ENCODE peak calls at places on chromosomes 11 and 22, in eight cellular contexts. One of them, this sample, is unnamed.

GRCh38 chr11:47330002-47330911 is 22.2 kb downstream of the MYBPC3 start:
- DNase-seq in cardiac fibroblast: peak
- DNase-seq in pancreas: no peak
- DNase-seq in dorsolateral prefrontal cortex: no peak
- DNase-seq in HL-60: no peak
- DNase-seq in left lung: no peak
- DNase-seq in thoracic aorta: no peak
- DNase-seq in fibroblast of lung: no peak
- DNase-seq in this sample: no peak

GRCh38 chr11:104105155-104105554 is 58.8 kb downstream of the PDGFD start:
- DNase-seq in pancreas: no peak
- DNase-seq in cardiac fibroblast: no peak
- DNase-seq in left lung: no peak
- DNase-seq in thoracic aorta: no peak
- DNase-seq in dorsolateral prefrontal cortex: no peak
- DNase-seq in fibroblast of lung: no peak
- DNase-seq in HL-60: no peak
- DNase-seq in this sample: no peak

GRCh38 chr22:45760682-45761081 is 89.0 kb downstream of the ATXN10 start:
- DNase-seq in left lung: no peak
- DNase-seq in dorsolateral prefrontal cortex: no peak
- DNase-seq in HL-60: no peak
- DNase-seq in thoracic aorta: no peak
- DNase-seq in fibroblast of lung: no peak
- DNase-seq in cardiac fibroblast: no peak
- DNase-seq in pancreas: no peak
- DNase-seq in this sample: no peak

GRCh38 chr11:105429421-105429965 is 180.4 kb upstream of the GRIA4 start:
- DNase-seq in cardiac fibroblast: no peak
- DNase-seq in left lung: no peak
- DNase-seq in fibroblast of lung: no peak
- DNase-seq in dorsolateral prefrontal cortex: no peak
- DNase-seq in thoracic aorta: no peak
- DNase-seq in pancreas: no peak
- DNase-seq in HL-60: no peak
- DNase-seq in this sample: no peak

GRCh38 chr11:48036011-48036410 is 55.7 kb downstream of the PTPRJ start:
- DNase-seq in fibroblast of lung: peak
- DNase-seq in dorsolateral prefrontal cortex: no peak
- DNase-seq in cardiac fibroblast: no peak
- DNase-seq in HL-60: no peak
- DNase-seq in pancreas: no peak
- DNase-seq in thoracic aorta: no peak
- DNase-seq in left lung: no peak
- DNase-seq in this sample: no peak

GRCh38 chr11:101576536-101576935 is 7.3 kb downstream of the TRPC6 start:
- DNase-seq in left lung: no peak
- DNase-seq in cardiac fibroblast: no peak
- DNase-seq in HL-60: no peak
- DNase-seq in pancreas: no peak
- DNase-seq in thoracic aorta: no peak
- DNase-seq in dorsolateral prefrontal cortex: no peak
- DNase-seq in fibroblast of lung: no peak
- DNase-seq in this sample: no peak

GRCh38 chr11:3797329-3798090 is at the start of gene NUP98:
- DNase-seq in HL-60: peak
- DNase-seq in dorsolateral prefrontal cortex: peak
- DNase-seq in left lung: peak
- DNase-seq in cardiac fibroblast: peak
- DNase-seq in fibroblast of lung: peak
- DNase-seq in pancreas: peak
- DNase-seq in thoracic aorta: peak
- DNase-seq in this sample: peak

GRCh38 chr11:87259731-87260130 is 222.0 kb downstream of the TMEM135 start:
- DNase-seq in HL-60: no peak
- DNase-seq in fibroblast of lung: no peak
- DNase-seq in thoracic aorta: no peak
- DNase-seq in pancreas: no peak
- DNase-seq in left lung: no peak
- DNase-seq in cardiac fibroblast: no peak
- DNase-seq in dorsolateral prefrontal cortex: no peak
- DNase-seq in this sample: no peak

GRCh38 chr11:37026326-37026725 is 428.3 kb upstream of the RAG2 start:
- DNase-seq in thoracic aorta: no peak
- DNase-seq in left lung: no peak
- DNase-seq in dorsolateral prefrontal cortex: no peak
- DNase-seq in pancreas: no peak
- DNase-seq in cardiac fibroblast: no peak
- DNase-seq in fibroblast of lung: no peak
- DNase-seq in HL-60: no peak
- DNase-seq in this sample: no peak

GRCh38 chr11:660681-661444 is 23.8 kb downstream of the DRD4 start:
- DNase-seq in HL-60: no peak
- DNase-seq in dorsolateral prefrontal cortex: no peak
- DNase-seq in thoracic aorta: no peak
- DNase-seq in left lung: no peak
- DNase-seq in fibroblast of lung: no peak
- DNase-seq in pancreas: no peak
- DNase-seq in cardiac fibroblast: no peak
- DNase-seq in this sample: no peak

GRCh38 chr22:39820266-39820665 is 73.3 kb downstream of the ENTHD1 start:
- DNase-seq in fibroblast of lung: peak
- DNase-seq in pancreas: no peak
- DNase-seq in left lung: no peak
- DNase-seq in cardiac fibroblast: peak
- DNase-seq in HL-60: no peak
- DNase-seq in dorsolateral prefrontal cortex: no peak
- DNase-seq in thoracic aorta: no peak
- DNase-seq in this sample: no peak

GRCh38 chr11:767238-767637 is 10.0 kb downstream of the GATD1 start:
- DNase-seq in thoracic aorta: no peak
- DNase-seq in cardiac fibroblast: no peak
- DNase-seq in pancreas: no peak
- DNase-seq in fibroblast of lung: no peak
- DNase-seq in dorsolateral prefrontal cortex: no peak
- DNase-seq in HL-60: no peak
- DNase-seq in left lung: no peak
- DNase-seq in this sample: no peak

GRCh38 chr22:24486501-24486921 is 8.6 kb upstream of the UPB1 start:
- DNase-seq in cardiac fibroblast: peak
- DNase-seq in dorsolateral prefrontal cortex: no peak
- DNase-seq in HL-60: no peak
- DNase-seq in pancreas: no peak
- DNase-seq in thoracic aorta: no peak
- DNase-seq in left lung: no peak
- DNase-seq in fibroblast of lung: peak
- DNase-seq in this sample: no peak

GRCh38 chr22:19258371-19258770 is 33.1 kb downstream of the CLTCL1 start:
- DNase-seq in HL-60: no peak
- DNase-seq in thoracic aorta: no peak
- DNase-seq in pancreas: no peak
- DNase-seq in dorsolateral prefrontal cortex: no peak
- DNase-seq in left lung: no peak
- DNase-seq in fibroblast of lung: no peak
- DNase-seq in cardiac fibroblast: no peak
- DNase-seq in this sample: no peak

GRCh38 chr11:128480066-128480465 is 107.3 kb downstream of the ETS1 start:
- DNase-seq in left lung: no peak
- DNase-seq in HL-60: no peak
- DNase-seq in dorsolateral prefrontal cortex: no peak
- DNase-seq in cardiac fibroblast: no peak
- DNase-seq in thoracic aorta: no peak
- DNase-seq in pancreas: no peak
- DNase-seq in fibroblast of lung: no peak
- DNase-seq in this sample: no peak

GRCh38 chr11:64713031-64713780 is 9.8 kb downstream of the NRXN2 start:
- DNase-seq in fibroblast of lung: peak
- DNase-seq in left lung: no peak
- DNase-seq in thoracic aorta: no peak
- DNase-seq in dorsolateral prefrontal cortex: no peak
- DNase-seq in pancreas: peak
- DNase-seq in HL-60: no peak
- DNase-seq in cardiac fibroblast: peak
- DNase-seq in this sample: peak

DNA sequence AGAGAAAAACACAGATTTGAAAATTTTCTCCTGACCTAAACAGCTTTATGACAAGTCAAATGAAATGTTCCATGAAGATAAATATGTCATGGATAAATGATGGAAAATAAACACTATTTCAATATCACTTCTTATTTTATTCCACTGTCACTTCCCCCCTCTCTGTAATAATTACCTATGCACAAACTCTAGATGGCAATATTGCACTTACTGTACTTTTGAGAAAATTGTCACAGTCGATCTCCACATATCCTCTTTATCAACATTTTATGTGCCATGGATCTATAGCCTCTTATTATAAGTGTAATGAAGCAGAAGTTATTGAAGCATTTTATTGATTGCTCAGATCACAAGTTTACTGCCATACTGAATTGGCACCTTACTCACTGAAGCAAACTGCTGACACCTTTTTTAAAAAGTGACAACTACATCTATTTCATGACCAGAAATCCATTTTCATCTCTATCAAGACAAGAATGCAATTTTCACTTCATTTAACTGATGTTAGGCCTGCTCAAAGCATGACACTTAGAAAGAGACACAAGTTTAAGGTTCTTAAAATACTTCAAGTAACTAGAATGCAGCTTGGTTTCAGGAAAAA is 133.4 kb downstream of the DCDC1 start:
- DNase-seq in pancreas: no peak
- DNase-seq in dorsolateral prefrontal cortex: no peak
- DNase-seq in cardiac fibroblast: peak
- DNase-seq in thoracic aorta: no peak
- DNase-seq in left lung: no peak
- DNase-seq in HL-60: no peak
- DNase-seq in fibroblast of lung: peak
- DNase-seq in this sample: no peak
- TF ChIP-seq CTCF in pancreas: no peak
- TF ChIP-seq CTCF in dorsolateral prefrontal cortex: no peak
- TF ChIP-seq CTCF in cardiac fibroblast: peak
- TF ChIP-seq CTCF in thoracic aorta: no peak
- TF ChIP-seq CTCF in left lung: no peak
- TF ChIP-seq CTCF in HL-60: peak
- TF ChIP-seq CTCF in fibroblast of lung: peak
- TF ChIP-seq CTCF in this sample: no peak

GRCh38 chr11:40271361-40271760 is 1188.1 kb downstream of the LRRC4C start:
- DNase-seq in left lung: no peak
- DNase-seq in thoracic aorta: no peak
- DNase-seq in dorsolateral prefrontal cortex: no peak
- DNase-seq in cardiac fibroblast: no peak
- DNase-seq in fibroblast of lung: peak
- DNase-seq in pancreas: no peak
- DNase-seq in HL-60: no peak
- DNase-seq in this sample: no peak
- TF ChIP-seq CTCF in left lung: no peak
- TF ChIP-seq CTCF in thoracic aorta: no peak
- TF ChIP-seq CTCF in dorsolateral prefrontal cortex: no peak
- TF ChIP-seq CTCF in cardiac fibroblast: no peak
- TF ChIP-seq CTCF in fibroblast of lung: no peak
- TF ChIP-seq CTCF in pancreas: no peak
- TF ChIP-seq CTCF in HL-60: no peak
- TF ChIP-seq CTCF in this sample: no peak

GRCh38 chr11:66477256-66478201 is 2.7 kb upstream of the DPP3 start:
- DNase-seq in fibroblast of lung: no peak
- DNase-seq in left lung: no peak
- DNase-seq in thoracic aorta: no peak
- DNase-seq in dorsolateral prefrontal cortex: no peak
- DNase-seq in cardiac fibroblast: no peak
- DNase-seq in HL-60: no peak
- DNase-seq in pancreas: no peak
- DNase-seq in this sample: no peak

GRCh38 chr11:66480116-66480938 is at the start of gene DPP3:
- DNase-seq in thoracic aorta: peak
- DNase-seq in pancreas: peak
- DNase-seq in cardiac fibroblast: peak
- DNase-seq in dorsolateral prefrontal cortex: peak
- DNase-seq in left lung: peak
- DNase-seq in HL-60: peak
- DNase-seq in fibroblast of lung: peak
- DNase-seq in this sample: peak

GRCh38 chr11:66479741-66480115 is 506 bp upstream of the DPP3 start:
- DNase-seq in left lung: no peak
- DNase-seq in pancreas: no peak
- DNase-seq in cardiac fibroblast: no peak
- DNase-seq in HL-60: no peak
- DNase-seq in dorsolateral prefrontal cortex: no peak
- DNase-seq in thoracic aorta: no peak
- DNase-seq in fibroblast of lung: no peak
- DNase-seq in this sample: peak

GRCh38 chr11:66476841-66477251 is 3.4 kb upstream of the DPP3 start:
- DNase-seq in thoracic aorta: no peak
- DNase-seq in pancreas: no peak
- DNase-seq in left lung: no peak
- DNase-seq in dorsolateral prefrontal cortex: no peak
- DNase-seq in HL-60: no peak
- DNase-seq in cardiac fibroblast: no peak
- DNase-seq in fibroblast of lung: no peak
- DNase-seq in this sample: no peak

GRCh38 chr11:66478823-66479740 is 1.2 kb upstream of the DPP3 start:
- DNase-seq in left lung: peak
- DNase-seq in HL-60: no peak
- DNase-seq in cardiac fibroblast: peak
- DNase-seq in dorsolateral prefrontal cortex: no peak
- DNase-seq in fibroblast of lung: peak
- DNase-seq in thoracic aorta: no peak
- DNase-seq in pancreas: peak
- DNase-seq in this sample: no peak
- TF ChIP-seq CTCF in left lung: peak
- TF ChIP-seq CTCF in HL-60: peak
- TF ChIP-seq CTCF in cardiac fibroblast: peak
- TF ChIP-seq CTCF in dorsolateral prefrontal cortex: peak
- TF ChIP-seq CTCF in fibroblast of lung: peak
- TF ChIP-seq CTCF in thoracic aorta: peak
- TF ChIP-seq CTCF in pancreas: peak
- TF ChIP-seq CTCF in this sample: peak

GRCh38 chr11:34994859-34995258 is 78.4 kb downstream of the PDHX start:
- DNase-seq in pancreas: no peak
- DNase-seq in fibroblast of lung: no peak
- DNase-seq in dorsolateral prefrontal cortex: no peak
- DNase-seq in cardiac fibroblast: no peak
- DNase-seq in thoracic aorta: no peak
- DNase-seq in left lung: peak
- DNase-seq in HL-60: no peak
- DNase-seq in this sample: no peak

GRCh38 chr11:34999453-34999852 is 83.0 kb downstream of the PDHX start:
- DNase-seq in fibroblast of lung: no peak
- DNase-seq in pancreas: no peak
- DNase-seq in thoracic aorta: no peak
- DNase-seq in dorsolateral prefrontal cortex: no peak
- DNase-seq in left lung: no peak
- DNase-seq in cardiac fibroblast: peak
- DNase-seq in HL-60: no peak
- DNase-seq in this sample: no peak

GRCh38 chr11:34996958-34997357 is 80.5 kb downstream of the PDHX start:
- DNase-seq in left lung: no peak
- DNase-seq in thoracic aorta: no peak
- DNase-seq in dorsolateral prefrontal cortex: no peak
- DNase-seq in fibroblast of lung: no peak
- DNase-seq in cardiac fibroblast: no peak
- DNase-seq in HL-60: no peak
- DNase-seq in pancreas: no peak
- DNase-seq in this sample: no peak

GRCh38 chr11:35003658-35004057 is 87.2 kb downstream of the PDHX start:
- DNase-seq in dorsolateral prefrontal cortex: no peak
- DNase-seq in HL-60: no peak
- DNase-seq in pancreas: no peak
- DNase-seq in thoracic aorta: no peak
- DNase-seq in fibroblast of lung: peak
- DNase-seq in left lung: no peak
- DNase-seq in cardiac fibroblast: no peak
- DNase-seq in this sample: no peak

GRCh38 chr11:34997872-34998548 is 81.6 kb downstream of the PDHX start:
- DNase-seq in pancreas: no peak
- DNase-seq in left lung: no peak
- DNase-seq in thoracic aorta: no peak
- DNase-seq in dorsolateral prefrontal cortex: no peak
- DNase-seq in fibroblast of lung: peak
- DNase-seq in cardiac fibroblast: peak
- DNase-seq in HL-60: no peak
- DNase-seq in this sample: no peak
- TF ChIP-seq CTCF in pancreas: peak
- TF ChIP-seq CTCF in left lung: peak
- TF ChIP-seq CTCF in thoracic aorta: peak
- TF ChIP-seq CTCF in dorsolateral prefrontal cortex: peak
- TF ChIP-seq CTCF in fibroblast of lung: peak
- TF ChIP-seq CTCF in cardiac fibroblast: peak
- TF ChIP-seq CTCF in HL-60: no peak
- TF ChIP-seq CTCF in this sample: peak